ENCODE peak calls at places on chromosomes 4 and X, in five cellular contexts. G is tibial nerve, P is right lobe of liver, H is A549, B is esophagus squamous epithelium. W is an unnamed sample.

GRCh38 chr4:65241257-65241997 is 428.9 kb downstream of the EPHA5 start:
- DNase-seq in B (no peak), H (no peak), P (no peak), G (no peak), W (no peak)

GRCh38 chr4:138859249-138859648 is 156.3 kb upstream of the NOCT start:
- DNase-seq in G (no peak), B (no peak), P (no peak), H (no peak), W (no peak)

GRCh38 chr4:32462944-32463343 is 1742.8 kb downstream of the PCDH7 start:
- DNase-seq in P (no peak), B (no peak), H (peak; percentile 9), G (no peak), W (no peak)

GRCh38 chr4:88818650-88819470 is 121.2 kb upstream of the NAP1L5 start:
- DNase-seq in B (no peak), H (peak; percentile 66), P (peak; percentile 30), G (peak; percentile 46), W (no peak)

GRCh38 chr4:55186700-55187099 is 61.3 kb upstream of the KDR start:
- DNase-seq in H (no peak), P (no peak), B (no peak), G (no peak), W (no peak)

GRCh38 chr4:86529450-86529849 is 64.7 kb upstream of the PTPN13 start:
- DNase-seq in H (no peak), B (no peak), P (no peak), G (no peak), W (no peak)

GRCh38 chr4:144645102-144645469 is 870 bp upstream of the HHIP start:
- DNase-seq in B (no peak), P (no peak), H (no peak), G (peak; percentile 7), W (no peak)

GRCh38 chrX:12843668-12844279 is 23.1 kb upstream of the TLR7 start:
- DNase-seq in G (no peak), P (no peak), H (no peak), B (no peak), W (no peak)

GRCh38 chr4:57249083-57249482 is 138.9 kb upstream of the IGFBP7 start:
- DNase-seq in P (no peak), H (no peak), B (no peak), G (no peak), W (no peak)

GRCh38 chr4:181860157-181860556 is 383.0 kb upstream of the TENM3 start:
- DNase-seq in H (no peak), G (no peak), B (no peak), P (no peak), W (no peak)

GRCh38 chr4:94453534-94453963 is 1.8 kb downstream of the PDLIM5 start:
- DNase-seq in B (no peak), H (no peak), G (no peak), P (no peak), W (no peak)

GRCh38 chr4:41797260-41797659 is 48.7 kb upstream of the PHOX2B start:
- DNase-seq in P (no peak), G (no peak), H (no peak), B (no peak), W (no peak)

GRCh38 chrX:45697591-45697990 is 496.9 kb upstream of the DIPK2B start:
- DNase-seq in G (no peak), B (no peak), H (peak; percentile 8), P (no peak), W (no peak)

GRCh38 chr4:166165829-166166420 is 292.9 kb downstream of the TLL1 start:
- DNase-seq in H (peak; percentile 69), B (no peak), P (no peak), G (peak; percentile 12), W (no peak)

GRCh38 chrX:120559799-120560198 is 963 bp downstream of the CUL4B start:
- DNase-seq in P (no peak), B (no peak), H (no peak), G (no peak), W (no peak)

DNA sequence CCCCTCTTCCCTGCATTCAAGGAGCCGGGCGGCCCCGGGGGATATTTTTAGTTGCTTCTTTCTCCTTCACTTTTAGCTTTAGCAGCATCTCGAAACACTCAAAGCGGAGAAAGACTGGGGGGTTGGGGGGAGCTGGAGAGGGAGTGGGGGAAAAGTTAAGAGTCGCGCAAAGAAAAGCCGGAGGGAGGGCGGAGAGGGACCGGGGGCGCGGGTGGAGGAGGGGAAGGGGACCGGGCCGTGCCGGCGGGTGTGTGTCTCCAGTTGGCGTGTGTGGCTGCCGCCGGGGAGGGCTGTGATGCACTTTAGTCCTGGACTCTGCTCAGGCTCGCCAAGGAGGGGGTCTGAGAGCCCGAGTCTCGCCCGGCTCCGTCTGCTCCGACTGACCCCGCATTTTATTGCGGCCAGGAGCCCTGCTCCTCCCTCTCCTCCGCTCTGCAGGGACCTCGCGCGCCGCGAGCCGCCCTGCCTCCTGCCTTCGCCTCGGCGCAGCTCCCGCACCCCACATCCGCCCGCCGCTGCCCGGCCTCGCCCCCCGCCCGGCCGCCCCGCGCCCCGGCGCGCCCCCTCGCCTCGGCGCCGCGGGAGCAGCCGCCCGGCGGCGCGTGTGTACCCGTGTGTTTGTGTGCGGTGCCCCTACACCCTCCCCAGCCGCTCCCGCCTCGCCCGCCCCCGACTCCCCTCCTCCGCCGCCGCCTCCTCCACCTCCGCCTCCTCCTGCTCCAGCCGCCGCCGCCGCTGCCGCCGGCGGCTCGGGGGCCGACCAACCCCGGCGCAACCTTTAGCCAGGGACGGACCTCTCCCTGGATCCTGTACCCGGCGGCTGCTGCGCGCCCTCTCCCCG is 1.4 kb downstream of the ZNF827 start:
- DNase-seq in B (peak; percentile 8), P (peak; percentile 59), G (peak; percentile 36), H (peak; percentile 57), W (peak; percentile 41)
- TF ChIP-seq POLR2A in B (no peak), P (no peak), G (no peak), H (peak; percentile 45), W (peak; percentile 35)

DNA sequence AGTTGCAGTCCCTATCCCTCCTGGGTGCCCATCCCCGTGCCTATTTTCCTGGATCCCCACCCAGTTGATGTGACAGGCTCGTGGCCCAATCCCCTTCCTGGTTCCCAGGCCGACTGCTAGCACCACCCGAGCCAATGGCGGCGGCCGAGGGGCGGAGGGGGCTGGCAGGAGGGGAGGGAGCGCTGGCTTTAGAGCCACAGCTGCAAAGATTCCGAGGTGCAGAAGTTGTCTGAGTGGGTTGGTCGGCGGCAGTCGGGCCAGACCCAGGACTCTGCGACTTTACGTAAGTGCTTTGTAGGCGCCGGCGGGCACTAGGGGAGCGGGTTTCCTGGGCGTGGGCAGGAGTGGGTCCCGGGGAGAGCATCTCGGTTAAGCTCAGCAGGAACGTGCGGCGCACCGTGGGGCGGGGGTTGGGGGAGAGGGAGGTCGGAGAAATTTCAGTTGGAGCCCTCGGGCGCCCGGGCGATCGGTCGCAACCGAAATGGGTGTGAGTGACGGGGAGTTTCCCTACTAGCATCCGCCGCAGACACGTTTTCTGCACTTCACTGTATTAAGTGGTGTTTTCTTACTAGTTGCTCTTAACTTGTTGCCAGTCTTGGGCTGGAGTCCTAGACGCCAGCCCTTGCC is at the start of gene PLS3:
- DNase-seq in G (peak; percentile 64), P (peak; percentile 90), H (peak; percentile 94), B (peak; percentile 2), W (no peak)
- TF ChIP-seq POLR2A in G (peak; percentile 73), P (peak; percentile 86), H (peak; percentile 72), B (peak; percentile 51), W (no peak)

GRCh38 chr4:2510351-2511259 is 25.8 kb upstream of the FAM193A start:
- DNase-seq in H (no peak), G (no peak), P (no peak), B (no peak), W (peak; percentile 29)

GRCh38 chr4:2516635-2517034 is 19.8 kb upstream of the FAM193A start:
- DNase-seq in B (no peak), P (no peak), G (no peak), H (no peak), W (no peak)

GRCh38 chr4:2511645-2512131 is 24.8 kb upstream of the FAM193A start:
- DNase-seq in H (no peak), B (no peak), G (no peak), P (no peak), W (peak; percentile 42)

GRCh38 chr4:2512396-2513135 is 23.9 kb upstream of the FAM193A start:
- DNase-seq in G (no peak), B (no peak), H (no peak), P (no peak), W (no peak)

GRCh38 chr4:2515835-2516550 is 20.5 kb upstream of the FAM193A start:
- DNase-seq in B (no peak), P (peak; percentile 38), G (peak; percentile 54), H (no peak), W (no peak)
- TF ChIP-seq POLR2A in B (no peak), P (no peak), G (no peak), H (no peak), W (peak; percentile 42)

GRCh38 chr4:24584175-24584850 is at the start of gene DHX15:
- DNase-seq in G (peak; percentile 91), P (peak; percentile 96), H (peak; percentile 97), B (peak; percentile 73), W (peak; percentile 76)
- TF ChIP-seq POLR2A in G (peak; percentile 84), P (peak; percentile 65), H (peak; percentile 58), B (peak; percentile 69), W (peak; percentile 84)

GRCh38 chr4:107777890-107778289 is 46.8 kb upstream of the SGMS2 start:
- DNase-seq in B (no peak), P (no peak), H (no peak), G (no peak), W (no peak)
- TF ChIP-seq POLR2A in B (no peak), P (no peak), H (no peak), G (no peak), W (no peak)